ENCODE peak calls at places on chromosomes 4 and X, in nine cellular contexts. U, H, L, A, T, I, W, P and C are unnamed samples.

GRCh38 chr4:173212379-173212778 is 43.8 kb downstream of the GALNT7 start:
- DNase-seq in U (no peak), H (peak), L (no peak), A (peak), T (no peak), I (no peak), W (no peak), P (no peak), C (no peak)

GRCh38 chr4:128871948-128872347 is 62.4 kb downstream of the JADE1 start:
- DNase-seq in U (no peak), H (peak), L (no peak), A (peak), T (no peak), I (no peak), W (no peak), P (no peak), C (no peak)

GRCh38 chr4:107876096-107876495 is 51.4 kb downstream of the SGMS2 start:
- DNase-seq in U (no peak), H (no peak), L (no peak), A (no peak), T (no peak), I (no peak), W (no peak), P (no peak), C (no peak)

GRCh38 chrX:9498236-9498635 is 33.4 kb downstream of the TBL1X start:
- DNase-seq in U (no peak), H (no peak), L (no peak), A (no peak), T (no peak), I (no peak), W (no peak), P (no peak), C (no peak)

GRCh38 chrX:150846130-150846529 is 52.3 kb downstream of the CD99L2 start:
- DNase-seq in U (no peak), H (no peak), L (no peak), A (no peak), T (no peak), I (no peak), W (no peak), P (no peak), C (no peak)

GRCh38 chr4:15402974-15403373 is 24.9 kb upstream of the C1QTNF7 start:
- DNase-seq in U (peak), H (peak), L (no peak), A (no peak), T (no peak), I (no peak), W (no peak), P (no peak), C (no peak)

GRCh38 chr4:55437356-55437796 is 41.6 kb downstream of the TMEM165 start:
- DNase-seq in U (no peak), H (peak), L (no peak), A (peak), T (no peak), I (no peak), W (no peak), P (no peak), C (no peak)

GRCh38 chr4:5571646-5572045 is 136.7 kb downstream of the EVC2 start:
- DNase-seq in U (no peak), H (no peak), L (no peak), A (no peak), T (no peak), I (no peak), W (no peak), P (no peak), C (no peak)

GRCh38 chrX:17375631-17376380 is 806 bp downstream of the NHS start:
- DNase-seq in U (peak), H (peak), L (no peak), A (peak), T (peak), I (peak), W (no peak), P (no peak), C (peak)

GRCh38 chr4:115780835-115781234 is 667.4 kb upstream of the NDST4 start:
- DNase-seq in U (no peak), H (no peak), L (no peak), A (no peak), T (no peak), I (no peak), W (no peak), P (no peak), C (no peak)